ENCODE peak calls at places on chromosome 1, in ten cellular contexts. G is gastrocnemius medialis, Q is epithelial cell of esophagus, K is suprapubic skin, S is GM06990, R is BE2C, H is AG04449, W is bronchial epithelial cell, Y is PC-3, I is cardiac fibroblast. X is an unnamed sample.

GRCh38 chr1:4711191-4711915 is 56.9 kb downstream of the AJAP1 start:
- DNase-seq in G (no peak), Y (no peak), I (no peak), K (no peak), R (no peak), S (no peak), W (no peak), H (no peak), Q (no peak), X (no peak)

GRCh38 chr1:226026833-226027232 is 27.7 kb upstream of the SDE2 start:
- DNase-seq in G (no peak), Q (no peak), W (no peak), I (no peak), S (no peak), H (no peak), R (no peak), K (no peak), Y (no peak), X (no peak)

GRCh38 chr1:119782541-119783338 is 14.0 kb upstream of the HMGCS2 start:
- DNase-seq in Y (peak; percentile 89), W (peak; percentile 83), H (no peak), I (no peak), R (no peak), Q (peak; percentile 77), K (no peak), S (no peak), G (no peak), X (no peak)

GRCh38 chr1:210746024-210746423 is 387.9 kb downstream of the KCNH1 start:
- DNase-seq in Q (peak; percentile 2), Y (no peak), W (no peak), R (no peak), K (no peak), G (no peak), S (no peak), H (no peak), I (no peak), X (no peak)

GRCh38 chr1:9422321-9422720 is 116.9 kb upstream of the SLC25A33 start:
- DNase-seq in W (no peak), K (no peak), S (no peak), R (no peak), Q (no peak), I (no peak), G (no peak), H (no peak), Y (no peak), X (no peak)

GRCh38 chr1:12078938-12079861 is 16.1 kb downstream of the TNFRSF8 start:
- DNase-seq in I (peak; percentile 79), R (peak; percentile 32), W (peak; percentile 20), K (no peak), S (peak; percentile 81), G (no peak), Y (peak; percentile 59), H (no peak), Q (peak; percentile 32), X (peak; percentile 51)

GRCh38 chr1:6384962-6385672 is 8.4 kb downstream of the ACOT7 start:
- DNase-seq in H (no peak), G (no peak), Y (no peak), S (no peak), Q (peak; percentile 23), W (no peak), I (peak; percentile 58), K (no peak), R (peak; percentile 35), X (no peak)

GRCh38 chr1:55696181-55696580 is 481.0 kb upstream of the USP24 start:
- DNase-seq in W (peak; percentile 70), Q (peak; percentile 70), I (peak; percentile 63), Y (peak; percentile 66), R (peak; percentile 23), K (peak; percentile 80), H (peak; percentile 92), S (no peak), G (peak; percentile 28), X (peak; percentile 98)

GRCh38 chr1:152928671-152929070 is 18.3 kb upstream of the SPRR5 start:
- DNase-seq in Q (peak; percentile 82), I (no peak), W (peak; percentile 92), H (no peak), G (no peak), S (no peak), K (no peak), R (no peak), Y (no peak), X (no peak)

GRCh38 chr1:164716992-164717703 is 158.2 kb downstream of the PBX1 start:
- DNase-seq in Y (peak; percentile 95), Q (peak; percentile 75), K (no peak), H (no peak), I (no peak), G (peak; percentile 56), S (peak; percentile 8), R (no peak), W (peak; percentile 68), X (peak; percentile 78)

GRCh38 chr1:180530501-180530900 is 28.1 kb upstream of the ACBD6 start:
- DNase-seq in Y (peak; percentile 72), H (peak; percentile 84), S (no peak), K (no peak), G (no peak), W (peak; percentile 97), Q (peak; percentile 97), R (no peak), I (peak; percentile 79), X (peak; percentile 57)

GRCh38 chr1:180188103-180188506 is 33.4 kb downstream of the QSOX1 start:
- DNase-seq in G (no peak), Q (peak; percentile 56), K (no peak), S (no peak), Y (peak; percentile 49), H (no peak), W (peak; percentile 29), R (peak; percentile 86), I (peak; percentile 65), X (peak; percentile 58)

GRCh38 chr1:212606734-212607205 is 1.8 kb upstream of the ATF3 start:
- DNase-seq in K (peak; percentile 88), Q (peak; percentile 88), H (no peak), G (no peak), R (no peak), W (peak; percentile 69), Y (peak; percentile 63), S (no peak), I (no peak), X (no peak)

GRCh38 chr1:212607206-212607923 is 1.2 kb upstream of the ATF3 start:
- DNase-seq in Y (peak; percentile 43), G (no peak), R (no peak), K (no peak), I (no peak), Q (no peak), S (peak; percentile 63), W (peak; percentile 17), H (no peak), X (no peak)

GRCh38 chr1:212607924-212608208 is 695 bp upstream of the ATF3 start:
- DNase-seq in Q (no peak), K (no peak), W (no peak), Y (no peak), H (no peak), R (no peak), G (no peak), S (peak; percentile 61), I (no peak), X (no peak)

GRCh38 chr1:212605441-212605976 is 3.1 kb upstream of the ATF3 start:
- DNase-seq in H (no peak), K (no peak), Y (no peak), S (no peak), G (no peak), Q (peak; percentile 69), I (peak; percentile 17), W (peak; percentile 89), R (no peak), X (no peak)

GRCh38 chr1:212606042-212606733 is 2.4 kb upstream of the ATF3 start:
- DNase-seq in Q (no peak), I (no peak), K (no peak), H (no peak), G (no peak), S (no peak), W (peak; percentile 13), R (no peak), Y (no peak), X (no peak)
- H3K4me3 ChIP-seq in Q (peak overlapping the region; percentile 66), I (no peak overlapping the region), K (peak overlapping the region; percentile 91), H (no peak overlapping the region), G (peak overlapping the region; percentile 69), S (peak overlapping the region; percentile 86), W (no peak overlapping the region), R (no peak overlapping the region), Y (peak overlapping the region; percentile 78), X (no peak overlapping the region)

GRCh38 chr1:1574721-1575537 is at the start of gene SSU72:
- DNase-seq in Y (peak; percentile 98), K (peak; percentile 99), W (peak; percentile 68), I (peak; percentile 95), G (peak; percentile 82), S (peak; percentile 92), R (peak; percentile 96), Q (peak; percentile 94), H (peak; percentile 54), X (peak; percentile 89)
- TF ChIP-seq CTCF in Y (no peak), K (no peak), W (no peak), I (no peak), G (no peak), S (no peak), R (no peak), Q (no peak), H (no peak), X (no peak)

GRCh38 chr1:27527857-27528700 is 38.1 kb upstream of the WASF2 start:
- DNase-seq in R (no peak), Q (peak; percentile 83), W (peak; percentile 73), H (no peak), K (no peak), Y (peak; percentile 83), S (peak; percentile 68), G (no peak), I (no peak), X (no peak)

GRCh38 chr1:27526569-27527222 is 36.7 kb upstream of the WASF2 start:
- DNase-seq in H (no peak), S (no peak), Y (no peak), R (no peak), G (no peak), I (peak; percentile 46), W (peak; percentile 46), K (no peak), Q (no peak), X (no peak)

GRCh38 chr1:27523666-27524020 is 33.7 kb upstream of the WASF2 start:
- DNase-seq in S (no peak), K (no peak), W (no peak), Y (no peak), Q (no peak), R (no peak), H (no peak), I (no peak), G (no peak), X (no peak)

GRCh38 chr1:27527223-27527856 is 37.4 kb upstream of the WASF2 start:
- DNase-seq in G (peak; percentile 78), Q (peak; percentile 50), S (peak; percentile 47), R (no peak), K (no peak), I (peak; percentile 62), Y (no peak), W (no peak), H (no peak), X (no peak)

GRCh38 chr1:27525296-27526271 is 35.6 kb upstream of the WASF2 start:
- DNase-seq in I (peak; percentile 83), Q (peak; percentile 63), H (no peak), W (peak; percentile 65), R (no peak), K (no peak), S (peak; percentile 76), Y (no peak), G (peak; percentile 47), X (no peak)
- H3K4me3 ChIP-seq in I (no peak overlapping the region), Q (peak overlapping the region; percentile 25), H (peak overlapping the region; percentile 13), W (no peak overlapping the region), R (no peak overlapping the region), K (peak overlapping the region; percentile 13), S (no peak overlapping the region), Y (no peak overlapping the region), G (peak overlapping the region; percentile 4), X (no peak overlapping the region)

GRCh38 chr1:203346060-203346754 is 4.7 kb downstream of the FMOD start:
- DNase-seq in W (no peak), R (no peak), I (no peak), Q (no peak), S (no peak), G (no peak), H (no peak), K (no peak), Y (no peak), X (no peak)
- TF ChIP-seq CTCF in W (no peak), R (no peak), I (no peak), Q (no peak), S (no peak), G (no peak), H (no peak), K (no peak), Y (peak; percentile 21), X (no peak)